ENCODE peak calls at places on chromosome 12, in seven cellular contexts. U is H1, K is GM12878, W is HepG2, T is HCT116, J is SK-N-SH, Z is K562. Y is an unnamed sample.

GRCh38 chr12:6923851-6924250 is 3.9 kb upstream of the ATN1 start:
- DNase-seq in U (no peak), K (no peak), W (no peak), T (no peak), J (no peak), Z (no peak), Y (no peak)

GRCh38 chr12:115402443-115403170 is 718.6 kb upstream of the TBX3 start:
- DNase-seq in U (no peak), K (no peak), W (no peak), T (no peak), J (no peak), Z (no peak), Y (no peak)

GRCh38 chr12:123398177-123398916 is 14.4 kb downstream of the KMT5A start:
- DNase-seq in U (no peak), K (no peak), W (no peak), T (no peak), J (no peak), Z (no peak), Y (no peak)

GRCh38 chr12:67082221-67082620 is 186.9 kb upstream of the CAND1 start:
- DNase-seq in U (no peak), K (no peak), W (no peak), T (no peak), J (no peak), Z (no peak), Y (no peak)

GRCh38 chr12:62817556-62818271 is 117.2 kb downstream of the PPM1H start:
- DNase-seq in U (no peak), K (no peak), W (no peak), T (no peak), J (no peak), Z (no peak), Y (no peak)

GRCh38 chr12:93229494-93230310 is 148.0 kb upstream of the NUDT4 start:
- DNase-seq in U (no peak), K (no peak), W (peak; percentile 48), T (peak; percentile 84), J (peak; percentile 62), Z (peak; percentile 40), Y (no peak)

GRCh38 chr12:90729741-90730140 is 225.2 kb downstream of the CCER1 start:
- DNase-seq in U (no peak), K (no peak), W (no peak), T (peak; percentile 38), J (no peak), Z (no peak), Y (no peak)

GRCh38 chr12:114311966-114312365 is 94.0 kb downstream of the TBX5 start:
- DNase-seq in U (no peak), K (no peak), W (no peak), T (no peak), J (no peak), Z (no peak), Y (no peak)

GRCh38 chr12:121786441-121786825 is 7.1 kb downstream of the RHOF start:
- DNase-seq in U (no peak), K (no peak), W (peak; percentile 68), T (peak; percentile 99), J (no peak), Z (no peak), Y (no peak)

GRCh38 chr12:80811957-80812708 is 95.4 kb downstream of the MYF5 start:
- DNase-seq in U (no peak), K (no peak), W (no peak), T (no peak), J (no peak), Z (no peak), Y (no peak)

GRCh38 chr12:28424965-28425364 is 234.7 kb downstream of the CCDC91 start:
- DNase-seq in U (no peak), K (no peak), W (peak; percentile 22), T (no peak), J (no peak), Z (no peak), Y (no peak)

GRCh38 chr12:43898474-43898873 is 62.6 kb downstream of the TMEM117 start:
- DNase-seq in U (no peak), K (no peak), W (no peak), T (no peak), J (no peak), Z (no peak), Y (no peak)

GRCh38 chr12:80756875-80757274 is 40.2 kb downstream of the MYF5 start:
- DNase-seq in U (no peak), K (no peak), W (no peak), T (no peak), J (no peak), Z (no peak), Y (no peak)

GRCh38 chr12:3315201-3315661 is 175.8 kb upstream of the PRMT8 start:
- DNase-seq in U (no peak), K (no peak), W (no peak), T (no peak), J (peak; percentile 65), Z (no peak), Y (peak; percentile 42)

GRCh38 chr12:112841240-112841639 is 49.7 kb downstream of the RPH3A start:
- DNase-seq in U (no peak), K (no peak), W (no peak), T (no peak), J (no peak), Z (no peak), Y (no peak)

GRCh38 chr12:131755305-131756113 is 44.6 kb downstream of the SFSWAP start:
- DNase-seq in U (no peak), K (no peak), W (peak; percentile 61), T (peak; percentile 47), J (peak; percentile 54), Z (peak; percentile 51), Y (peak; percentile 55)

GRCh38 chr12:58988643-58989042 is 68.3 kb upstream of the LRIG3 start:
- DNase-seq in U (no peak), K (no peak), W (no peak), T (no peak), J (no peak), Z (no peak), Y (no peak)

GRCh38 chr12:52228366-52228765 is 4.7 kb upstream of the KRT7 start:
- DNase-seq in U (no peak), K (no peak), W (no peak), T (no peak), J (no peak), Z (no peak), Y (no peak)

GRCh38 chr12:62649412-62650116 is 182.9 kb downstream of the MON2 start:
- DNase-seq in U (no peak), K (no peak), W (no peak), T (no peak), J (no peak), Z (no peak), Y (no peak)

GRCh38 chr12:59322473-59322872 is 273.4 kb upstream of the SLC16A7 start:
- DNase-seq in U (no peak), K (no peak), W (no peak), T (no peak), J (no peak), Z (no peak), Y (no peak)

GRCh38 chr12:67299526-67299925 is 30.4 kb downstream of the CAND1 start:
- DNase-seq in U (no peak), K (no peak), W (no peak), T (no peak), J (no peak), Z (no peak), Y (no peak)

GRCh38 chr12:42213023-42213422 is 25.0 kb downstream of the YAF2 start:
- DNase-seq in U (no peak), K (no peak), W (no peak), T (no peak), J (peak; percentile 51), Z (no peak), Y (no peak)

GRCh38 chr12:51672334-51672733 is 81.3 kb downstream of the SCN8A start:
- DNase-seq in U (no peak), K (no peak), W (no peak), T (no peak), J (no peak), Z (no peak), Y (no peak)

GRCh38 chr12:127696963-127697362 is 570.0 kb upstream of the TMEM132C start:
- DNase-seq in U (no peak), K (no peak), W (no peak), T (no peak), J (no peak), Z (no peak), Y (no peak)

GRCh38 chr12:117968084-117968789 is 553 bp downstream of the KSR2 start:
- DNase-seq in U (no peak), K (no peak), W (no peak), T (no peak), J (peak; percentile 46), Z (no peak), Y (no peak)

GRCh38 chr12:125340791-125341190 is 275.6 kb downstream of the AACS start:
- DNase-seq in U (no peak), K (no peak), W (peak; percentile 3), T (no peak), J (no peak), Z (no peak), Y (no peak)

GRCh38 chr12:124761876-124762275 is 101.8 kb downstream of the SCARB1 start:
- DNase-seq in U (no peak), K (no peak), W (no peak), T (no peak), J (peak; percentile 66), Z (no peak), Y (no peak)

GRCh38 chr12:125346361-125346760 is 281.1 kb downstream of the AACS start:
- DNase-seq in U (peak; percentile 13), K (no peak), W (no peak), T (no peak), J (no peak), Z (no peak), Y (no peak)

GRCh38 chr12:53739285-53740129 is 12.3 kb upstream of the CALCOCO1 start:
- DNase-seq in U (no peak), K (no peak), W (no peak), T (no peak), J (peak; percentile 48), Z (no peak), Y (no peak)

GRCh38 chr12:55681142-55682077 is 26.3 kb downstream of the ITGA7 start:
- DNase-seq in U (peak; percentile 61), K (no peak), W (peak; percentile 92), T (peak; percentile 87), J (no peak), Z (peak; percentile 20), Y (peak; percentile 58)

GRCh38 chr12:65171073-65171472 is 1.7 kb downstream of the LEMD3 start:
- DNase-seq in U (no peak), K (no peak), W (no peak), T (no peak), J (no peak), Z (no peak), Y (no peak)
- TF ChIP-seq YY1 in U (no peak), K (no peak), W (no peak), T (no peak), J (no peak), Z (no peak), Y (no peak)

GRCh38 chr12:16880864-16881285 is 274.9 kb upstream of the LMO3 start:
- DNase-seq in U (peak; percentile 2), K (no peak), W (no peak), T (no peak), J (peak; percentile 58), Z (no peak), Y (no peak)
- H3K4me1 ChIP-seq in U (no peaks in the 10 kb centered on the region), K (no peaks in the 10 kb centered on the region), W (no peaks in the 10 kb centered on the region), T (no peaks in the 10 kb centered on the region), J (peaks cover 6% of the 10 kb centered on the region), Z (no peaks in the 10 kb centered on the region), Y (no peaks in the 10 kb centered on the region)

GRCh38 chr12:10759657-10760056 is 36.5 kb upstream of the YBX3 start:
- DNase-seq in U (no peak), K (no peak), W (no peak), T (no peak), J (no peak), Z (no peak), Y (no peak)
- TF ChIP-seq YY1 in U (no peak), K (no peak), W (no peak), T (no peak), J (no peak), Z (no peak), Y (no peak)

GRCh38 chr12:25014961-25015360 is 66.1 kb upstream of the BCAT1 start:
- DNase-seq in U (no peak), K (no peak), W (no peak), T (no peak), J (no peak), Z (no peak), Y (no peak)
- H3K4me1 ChIP-seq in U (peaks cover 3% of the 10 kb centered on the region), K (peaks cover 23% of the 10 kb centered on the region), W (no peaks in the 10 kb centered on the region), T (no peaks in the 10 kb centered on the region), J (no peaks in the 10 kb centered on the region), Z (no peaks in the 10 kb centered on the region), Y (no peaks in the 10 kb centered on the region)

Y was measured in NT2/D1.